ENCODE peak calls at places on chromosome 19, in six cellular contexts. C is mesendoderm; D is effector memory CD4-positive, alpha-beta T cell; G is BE2C; R is PC-3; H is Peyer's patch. L is an unnamed sample.

GRCh38 chr19:20247016-20247683 is 80.1 kb downstream of the ZNF486 start:
- DNase-seq in C (peak; percentile 82), D (no peak), G (no peak), R (peak; percentile 5), H (no peak), L (no peak)

GRCh38 chr19:45613926-45614725 is 12.1 kb upstream of the GPR4 start:
- DNase-seq in C (no peak), D (no peak), G (no peak), R (peak; percentile 92), H (no peak), L (no peak)

GRCh38 chr19:1455336-1456120 is 5.6 kb downstream of the APC2 start:
- DNase-seq in C (peak; percentile 84), D (peak; percentile 50), G (peak; percentile 88), R (peak; percentile 85), H (peak; percentile 22), L (peak; percentile 79)

GRCh38 chr19:19123386-19123785 is 14.9 kb downstream of the TMEM161A start:
- DNase-seq in C (no peak), D (no peak), G (no peak), R (no peak), H (no peak), L (no peak)

GRCh38 chr19:35641515-35642151 is at the start of gene ETV2:
- DNase-seq in C (peak; percentile 86), D (no peak), G (peak; percentile 52), R (no peak), H (peak; percentile 64), L (no peak)

GRCh38 chr19:6223461-6224307 is 56.1 kb downstream of the MLLT1 start:
- DNase-seq in C (no peak), D (no peak), G (no peak), R (no peak), H (no peak), L (no peak)

GRCh38 chr19:37999309-38000213 is 92.6 kb downstream of the SIPA1L3 start:
- DNase-seq in C (no peak), D (no peak), G (no peak), R (peak; percentile 96), H (no peak), L (no peak)

GRCh38 chr19:50870417-50871089 is 2.7 kb upstream of the KLK2 start:
- DNase-seq in C (no peak), D (no peak), G (no peak), R (no peak), H (no peak), L (no peak)

GRCh38 chr19:44603201-44603945 is 10.0 kb upstream of the IGSF23 start:
- DNase-seq in C (no peak), D (no peak), G (no peak), R (peak; percentile 48), H (no peak), L (no peak)

GRCh38 chr19:10010247-10010691 is at the start of gene COL5A3:
- DNase-seq in C (no peak), D (no peak), G (no peak), R (no peak), H (no peak), L (no peak)

GRCh38 chr19:4369109-4369887 is 25.9 kb downstream of the MPND start:
- DNase-seq in C (peak; percentile 55), D (peak; percentile 65), G (no peak), R (no peak), H (peak; percentile 88), L (no peak)

GRCh38 chr19:719081-719512 is 10.4 kb downstream of the PALM start:
- DNase-seq in C (no peak), D (no peak), G (no peak), R (no peak), H (no peak), L (no peak)

GRCh38 chr19:50365434-50366306 is at the start of gene NAPSA:
- DNase-seq in C (no peak), D (no peak), G (no peak), R (no peak), H (peak; percentile 52), L (no peak)

GRCh38 chr19:1445185-1445931 is 4.6 kb upstream of the APC2 start:
- DNase-seq in C (peak; percentile 65), D (peak; percentile 52), G (peak; percentile 82), R (peak; percentile 74), H (peak; percentile 74), L (peak; percentile 86)

GRCh38 chr19:41695745-41696144 is 7.7 kb upstream of the CEACAM7 start:
- DNase-seq in C (no peak), D (no peak), G (no peak), R (no peak), H (no peak), L (no peak)

GRCh38 chr19:57334191-57334590 is 13.9 kb downstream of the ZNF543 start:
- DNase-seq in C (no peak), D (no peak), G (no peak), R (no peak), H (no peak), L (no peak)

DNA sequence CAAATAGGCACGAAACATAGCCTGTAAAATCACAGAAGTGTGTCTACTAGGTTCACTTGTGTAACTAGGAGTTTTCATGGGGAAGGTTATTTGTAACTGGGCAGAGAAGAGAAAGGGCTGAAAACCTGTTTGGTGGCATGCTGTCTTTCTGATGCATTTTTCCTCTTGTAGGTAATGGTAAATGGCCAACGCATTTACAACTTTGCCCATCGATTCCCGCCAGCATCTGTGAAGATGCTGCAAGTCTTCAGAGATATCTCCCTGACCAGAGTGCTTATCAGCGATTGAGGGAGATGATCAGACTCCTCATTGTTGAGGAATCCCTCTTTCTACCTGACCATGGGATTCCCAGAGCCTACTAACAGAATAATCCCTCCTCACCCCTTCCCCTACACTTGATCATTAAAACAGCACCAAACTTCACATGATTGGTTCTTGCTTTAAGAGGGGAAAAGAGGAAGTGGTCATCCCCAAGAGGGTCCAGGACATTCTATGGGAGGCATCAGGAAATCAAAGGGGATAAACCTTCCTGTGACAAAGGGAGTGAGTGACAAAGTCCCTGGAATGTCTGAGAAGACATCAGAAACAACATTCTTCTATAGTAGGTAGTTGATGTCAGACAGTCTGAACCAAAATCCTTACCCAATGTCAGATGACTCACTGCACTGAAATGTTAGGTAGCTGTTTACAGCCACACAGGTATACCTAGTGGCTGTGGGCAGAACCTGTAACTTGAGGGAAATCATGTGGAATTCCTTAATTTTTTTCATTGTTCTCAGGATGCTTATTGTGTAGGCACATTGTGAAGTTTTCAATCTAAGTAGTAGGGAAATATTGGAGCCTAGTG is 5.0 kb downstream of the LGALS14 start:
- DNase-seq in C (peak; percentile 80), D (no peak), G (no peak), R (peak; percentile 70), H (no peak), L (no peak)
- H3K36me3 ChIP-seq in C (no peaks in the 10 kb centered on the region), D (no peaks in the 10 kb centered on the region), G (no peaks in the 10 kb centered on the region), R (no peaks in the 10 kb centered on the region), H (no peaks in the 10 kb centered on the region), L (no peaks in the 10 kb centered on the region)

GRCh38 chr19:16325161-16325527 is 518 bp downstream of the KLF2 start:
- DNase-seq in C (peak; percentile 48), D (peak; percentile 37), G (peak; percentile 39), R (no peak), H (peak; percentile 62), L (peak; percentile 32)
- H3K4me3 ChIP-seq in C (no peak overlapping the region), D (peak overlapping the region; percentile 81), G (no peak overlapping the region), R (peak overlapping the region; percentile 84), H (peak overlapping the region; percentile 88), L (peak overlapping the region; percentile 52)

DNA sequence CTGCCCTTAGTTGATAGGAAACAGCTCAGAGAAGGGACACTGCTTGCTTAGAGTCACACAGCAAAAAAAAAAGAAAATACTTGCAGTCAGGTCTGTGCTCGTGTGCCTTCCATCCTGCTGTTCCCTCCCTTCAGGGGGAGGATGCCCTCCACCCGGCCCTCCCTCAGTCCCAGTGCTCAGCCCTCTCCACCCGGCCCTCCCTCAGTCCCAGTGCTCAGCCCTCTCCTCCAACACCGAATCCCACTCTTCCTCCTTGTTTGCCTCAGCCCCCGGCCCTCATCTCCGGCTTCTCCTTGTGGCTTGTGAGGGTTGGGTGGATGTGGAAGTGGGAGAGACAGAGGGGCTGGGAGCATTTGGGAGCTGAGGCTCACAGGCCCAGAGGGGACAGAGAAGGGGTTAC is 5.8 kb downstream of the TFPT start:
- DNase-seq in C (no peak), D (no peak), G (no peak), R (no peak), H (no peak), L (no peak)
- H3K36me3 ChIP-seq in C (peaks cover 1% of the 10 kb centered on the region), D (peaks cover 51% of the 10 kb centered on the region), G (peaks cover 59% of the 10 kb centered on the region), R (peaks cover 29% of the 10 kb centered on the region), H (no peaks in the 10 kb centered on the region), L (peaks cover 62% of the 10 kb centered on the region)

GRCh38 chr19:13011653-13012389 is 16.5 kb downstream of the NFIX start:
- DNase-seq in C (peak; percentile 49), D (no peak), G (no peak), R (no peak), H (no peak), L (no peak)
- H3K4me3 ChIP-seq in C (no peak overlapping the region), D (no peak overlapping the region), G (no peak overlapping the region), R (no peak overlapping the region), H (no peak overlapping the region), L (no peak overlapping the region)

DNA sequence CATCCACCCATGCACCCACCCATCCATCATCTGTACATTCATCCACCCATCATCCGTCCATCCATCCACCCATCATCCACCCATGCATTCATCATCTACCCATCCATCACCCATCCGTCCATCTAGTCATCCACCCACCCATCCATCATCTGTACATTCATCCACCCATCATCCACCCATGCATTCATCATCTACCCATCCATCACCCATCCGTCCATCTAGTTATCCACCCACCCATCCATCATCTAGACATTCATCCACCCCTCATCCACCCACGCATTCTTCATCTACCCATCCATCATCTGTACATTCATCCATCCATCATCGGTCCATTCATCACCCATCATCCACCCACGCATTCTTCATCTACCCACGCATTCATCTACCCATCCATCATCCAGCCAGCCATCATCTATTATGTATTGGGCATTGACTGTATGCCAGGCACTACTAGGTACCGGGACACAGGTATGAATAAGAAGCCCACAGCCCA is 16.8 kb upstream of the GALP start:
- DNase-seq in C (no peak), D (no peak), G (no peak), R (peak; percentile 43), H (no peak), L (no peak)
- H3K36me3 ChIP-seq in C (no peaks in the 10 kb centered on the region), D (peaks cover 37% of the 10 kb centered on the region), G (peaks cover 28% of the 10 kb centered on the region), R (peaks cover 23% of the 10 kb centered on the region), H (no peaks in the 10 kb centered on the region), L (peaks cover 5% of the 10 kb centered on the region)